ENCODE peak calls at places on chromosomes 16 and 17, in nine cellular contexts. One of them, this sample, is unnamed.
A peak's percentile ranks its signal among the peaks of the same experiment; 100 is the strongest.

GRCh38 chr17:80270836-80271235 is 10.2 kb downstream of the RNF213 start:
- DNase-seq in right atrium auricular region: no peak
- DNase-seq in foreskin fibroblast: no peak
- DNase-seq in fibroblast of the aortic adventitia: peak; percentile 22
- DNase-seq in cardiac fibroblast: peak; percentile 51
- DNase-seq in colonic mucosa: no peak
- DNase-seq in cardiac muscle cell: peak; percentile 46
- DNase-seq in MM.1S: no peak
- DNase-seq in tibial artery: no peak
- DNase-seq in this sample: no peak

GRCh38 chr17:79091373-79091670 is 16.7 kb downstream of the ENGASE start:
- DNase-seq in right atrium auricular region: no peak
- DNase-seq in cardiac fibroblast: no peak
- DNase-seq in colonic mucosa: no peak
- DNase-seq in foreskin fibroblast: no peak
- DNase-seq in MM.1S: no peak
- DNase-seq in tibial artery: no peak
- DNase-seq in fibroblast of the aortic adventitia: no peak
- DNase-seq in cardiac muscle cell: no peak
- DNase-seq in this sample: no peak

GRCh38 chr17:56478836-56479447 is 114.6 kb upstream of the NOG start:
- DNase-seq in fibroblast of the aortic adventitia: peak; percentile 28
- DNase-seq in right atrium auricular region: no peak
- DNase-seq in cardiac fibroblast: peak; percentile 5
- DNase-seq in colonic mucosa: peak; percentile 20
- DNase-seq in cardiac muscle cell: peak; percentile 39
- DNase-seq in tibial artery: no peak
- DNase-seq in MM.1S: peak; percentile 42
- DNase-seq in foreskin fibroblast: peak; percentile 4
- DNase-seq in this sample: peak; percentile 15

GRCh38 chr17:38705523-38705802 is 390 bp downstream of the MLLT6 start:
- DNase-seq in foreskin fibroblast: no peak
- DNase-seq in MM.1S: no peak
- DNase-seq in colonic mucosa: no peak
- DNase-seq in fibroblast of the aortic adventitia: no peak
- DNase-seq in cardiac muscle cell: no peak
- DNase-seq in tibial artery: no peak
- DNase-seq in right atrium auricular region: no peak
- DNase-seq in cardiac fibroblast: no peak
- DNase-seq in this sample: no peak

GRCh38 chr16:629289-630023 is 1.3 kb upstream of the WFIKKN1 start:
- DNase-seq in tibial artery: no peak
- DNase-seq in cardiac muscle cell: peak; percentile 71
- DNase-seq in foreskin fibroblast: no peak
- DNase-seq in fibroblast of the aortic adventitia: no peak
- DNase-seq in right atrium auricular region: no peak
- DNase-seq in MM.1S: no peak
- DNase-seq in cardiac fibroblast: no peak
- DNase-seq in colonic mucosa: peak; percentile 18
- DNase-seq in this sample: no peak

GRCh38 chr17:44759096-44759915 is 518 bp downstream of the ADAM11 start:
- DNase-seq in foreskin fibroblast: no peak
- DNase-seq in cardiac fibroblast: no peak
- DNase-seq in MM.1S: no peak
- DNase-seq in tibial artery: no peak
- DNase-seq in cardiac muscle cell: peak; percentile 48
- DNase-seq in right atrium auricular region: no peak
- DNase-seq in fibroblast of the aortic adventitia: no peak
- DNase-seq in colonic mucosa: no peak
- DNase-seq in this sample: no peak

GRCh38 chr17:71666047-71666446 is 454.8 kb upstream of the SOX9 start:
- DNase-seq in colonic mucosa: no peak
- DNase-seq in tibial artery: no peak
- DNase-seq in fibroblast of the aortic adventitia: no peak
- DNase-seq in cardiac fibroblast: no peak
- DNase-seq in MM.1S: no peak
- DNase-seq in right atrium auricular region: no peak
- DNase-seq in foreskin fibroblast: no peak
- DNase-seq in cardiac muscle cell: no peak
- DNase-seq in this sample: no peak

GRCh38 chr16:528111-529011 is 849 bp downstream of the CAPN15 start:
- DNase-seq in fibroblast of the aortic adventitia: peak; percentile 66
- DNase-seq in colonic mucosa: peak; percentile 85
- DNase-seq in tibial artery: no peak
- DNase-seq in foreskin fibroblast: peak; percentile 77
- DNase-seq in MM.1S: peak; percentile 17
- DNase-seq in cardiac muscle cell: peak; percentile 57
- DNase-seq in right atrium auricular region: peak; percentile 67
- DNase-seq in cardiac fibroblast: peak; percentile 65
- DNase-seq in this sample: peak; percentile 37

GRCh38 chr16:51167170-51167710 is 16.2 kb upstream of the SALL1 start:
- DNase-seq in cardiac fibroblast: no peak
- DNase-seq in right atrium auricular region: no peak
- DNase-seq in MM.1S: no peak
- DNase-seq in fibroblast of the aortic adventitia: no peak
- DNase-seq in tibial artery: no peak
- DNase-seq in cardiac muscle cell: no peak
- DNase-seq in colonic mucosa: no peak
- DNase-seq in foreskin fibroblast: no peak
- DNase-seq in this sample: no peak

GRCh38 chr17:41539979-41540701 is 12.0 kb upstream of the KRT19 start:
- DNase-seq in fibroblast of the aortic adventitia: no peak
- DNase-seq in MM.1S: peak; percentile 17
- DNase-seq in right atrium auricular region: no peak
- DNase-seq in cardiac fibroblast: no peak
- DNase-seq in tibial artery: no peak
- DNase-seq in foreskin fibroblast: no peak
- DNase-seq in colonic mucosa: no peak
- DNase-seq in cardiac muscle cell: no peak
- DNase-seq in this sample: no peak

GRCh38 chr16:68031951-68032350 is 8.9 kb downstream of the DUS2 start:
- DNase-seq in colonic mucosa: peak; percentile 26
- DNase-seq in cardiac fibroblast: no peak
- DNase-seq in fibroblast of the aortic adventitia: no peak
- DNase-seq in foreskin fibroblast: no peak
- DNase-seq in tibial artery: no peak
- DNase-seq in cardiac muscle cell: no peak
- DNase-seq in right atrium auricular region: no peak
- DNase-seq in MM.1S: no peak
- DNase-seq in this sample: no peak

GRCh38 chr17:79776378-79777165 is 1.4 kb upstream of the CBX2 start:
- DNase-seq in cardiac fibroblast: no peak
- DNase-seq in foreskin fibroblast: no peak
- DNase-seq in tibial artery: no peak
- DNase-seq in cardiac muscle cell: no peak
- DNase-seq in MM.1S: no peak
- DNase-seq in right atrium auricular region: no peak
- DNase-seq in fibroblast of the aortic adventitia: no peak
- DNase-seq in colonic mucosa: no peak
- DNase-seq in this sample: no peak

GRCh38 chr16:54654429-54654828 is 276.2 kb upstream of the IRX5 start:
- DNase-seq in foreskin fibroblast: no peak
- DNase-seq in cardiac fibroblast: no peak
- DNase-seq in MM.1S: no peak
- DNase-seq in right atrium auricular region: no peak
- DNase-seq in fibroblast of the aortic adventitia: no peak
- DNase-seq in cardiac muscle cell: peak; percentile 75
- DNase-seq in tibial artery: no peak
- DNase-seq in colonic mucosa: no peak
- DNase-seq in this sample: no peak

GRCh38 chr16:84726670-84727467 is 27.1 kb downstream of the USP10 start:
- DNase-seq in colonic mucosa: peak; percentile 69
- DNase-seq in cardiac muscle cell: no peak
- DNase-seq in tibial artery: no peak
- DNase-seq in right atrium auricular region: no peak
- DNase-seq in fibroblast of the aortic adventitia: no peak
- DNase-seq in cardiac fibroblast: no peak
- DNase-seq in foreskin fibroblast: no peak
- DNase-seq in MM.1S: no peak
- DNase-seq in this sample: no peak

GRCh38 chr16:8998114-8998513 is 34.4 kb upstream of the USP7 start:
- DNase-seq in cardiac fibroblast: peak; percentile 35
- DNase-seq in foreskin fibroblast: peak; percentile 48
- DNase-seq in cardiac muscle cell: no peak
- DNase-seq in tibial artery: no peak
- DNase-seq in MM.1S: no peak
- DNase-seq in fibroblast of the aortic adventitia: peak; percentile 56
- DNase-seq in colonic mucosa: no peak
- DNase-seq in right atrium auricular region: no peak
- DNase-seq in this sample: peak; percentile 16

GRCh38 chr17:8649157-8650118 is 18.9 kb upstream of the MYH10 start:
- DNase-seq in foreskin fibroblast: peak; percentile 78
- DNase-seq in colonic mucosa: no peak
- DNase-seq in cardiac muscle cell: no peak
- DNase-seq in fibroblast of the aortic adventitia: peak; percentile 100
- DNase-seq in MM.1S: no peak
- DNase-seq in tibial artery: peak; percentile 90
- DNase-seq in cardiac fibroblast: peak; percentile 97
- DNase-seq in right atrium auricular region: peak; percentile 89
- DNase-seq in this sample: peak; percentile 61

GRCh38 chr17:37060094-37060493 is 111.3 kb downstream of the AATF start:
- DNase-seq in right atrium auricular region: no peak
- DNase-seq in MM.1S: no peak
- DNase-seq in foreskin fibroblast: no peak
- DNase-seq in cardiac muscle cell: no peak
- DNase-seq in colonic mucosa: no peak
- DNase-seq in fibroblast of the aortic adventitia: no peak
- DNase-seq in tibial artery: no peak
- DNase-seq in cardiac fibroblast: no peak
- DNase-seq in this sample: no peak

GRCh38 chr17:80479246-80479566 is 2.8 kb upstream of the NPTX1 start:
- DNase-seq in cardiac muscle cell: no peak
- DNase-seq in fibroblast of the aortic adventitia: no peak
- DNase-seq in tibial artery: no peak
- DNase-seq in cardiac fibroblast: no peak
- DNase-seq in right atrium auricular region: no peak
- DNase-seq in colonic mucosa: no peak
- DNase-seq in MM.1S: no peak
- DNase-seq in foreskin fibroblast: no peak
- DNase-seq in this sample: no peak

GRCh38 chr16:81707411-81708321 is 71.4 kb upstream of the PLCG2 start:
- DNase-seq in tibial artery: no peak
- DNase-seq in right atrium auricular region: no peak
- DNase-seq in foreskin fibroblast: peak; percentile 70
- DNase-seq in cardiac fibroblast: peak; percentile 46
- DNase-seq in cardiac muscle cell: no peak
- DNase-seq in MM.1S: no peak
- DNase-seq in colonic mucosa: peak; percentile 93
- DNase-seq in fibroblast of the aortic adventitia: peak; percentile 54
- DNase-seq in this sample: peak; percentile 71

GRCh38 chr16:87829988-87830672 is 39.2 kb downstream of the SLC7A5 start:
- DNase-seq in MM.1S: no peak
- DNase-seq in cardiac muscle cell: no peak
- DNase-seq in colonic mucosa: no peak
- DNase-seq in right atrium auricular region: no peak
- DNase-seq in fibroblast of the aortic adventitia: no peak
- DNase-seq in tibial artery: no peak
- DNase-seq in foreskin fibroblast: no peak
- DNase-seq in cardiac fibroblast: no peak
- DNase-seq in this sample: no peak
- TF ChIP-seq CTCF in MM.1S: no peak
- TF ChIP-seq CTCF in cardiac muscle cell: no peak
- TF ChIP-seq CTCF in colonic mucosa: no peak
- TF ChIP-seq CTCF in right atrium auricular region: no peak
- TF ChIP-seq CTCF in fibroblast of the aortic adventitia: no peak
- TF ChIP-seq CTCF in tibial artery: no peak
- TF ChIP-seq CTCF in foreskin fibroblast: no peak
- TF ChIP-seq CTCF in cardiac fibroblast: no peak
- TF ChIP-seq CTCF in this sample: no peak

GRCh38 chr17:20896153-20896649 is 146.6 kb downstream of the USP22 start:
- DNase-seq in cardiac muscle cell: no peak
- DNase-seq in fibroblast of the aortic adventitia: peak; percentile 23
- DNase-seq in colonic mucosa: peak; percentile 19
- DNase-seq in MM.1S: no peak
- DNase-seq in cardiac fibroblast: no peak
- DNase-seq in tibial artery: no peak
- DNase-seq in right atrium auricular region: no peak
- DNase-seq in foreskin fibroblast: no peak
- DNase-seq in this sample: peak; percentile 4
- TF ChIP-seq CTCF in cardiac muscle cell: peak; percentile 8
- TF ChIP-seq CTCF in fibroblast of the aortic adventitia: peak; percentile 13
- TF ChIP-seq CTCF in colonic mucosa: no peak
- TF ChIP-seq CTCF in MM.1S: no peak
- TF ChIP-seq CTCF in cardiac fibroblast: no peak
- TF ChIP-seq CTCF in tibial artery: no peak
- TF ChIP-seq CTCF in right atrium auricular region: no peak
- TF ChIP-seq CTCF in foreskin fibroblast: no peak
- TF ChIP-seq CTCF in this sample: peak; percentile 7

DNA sequence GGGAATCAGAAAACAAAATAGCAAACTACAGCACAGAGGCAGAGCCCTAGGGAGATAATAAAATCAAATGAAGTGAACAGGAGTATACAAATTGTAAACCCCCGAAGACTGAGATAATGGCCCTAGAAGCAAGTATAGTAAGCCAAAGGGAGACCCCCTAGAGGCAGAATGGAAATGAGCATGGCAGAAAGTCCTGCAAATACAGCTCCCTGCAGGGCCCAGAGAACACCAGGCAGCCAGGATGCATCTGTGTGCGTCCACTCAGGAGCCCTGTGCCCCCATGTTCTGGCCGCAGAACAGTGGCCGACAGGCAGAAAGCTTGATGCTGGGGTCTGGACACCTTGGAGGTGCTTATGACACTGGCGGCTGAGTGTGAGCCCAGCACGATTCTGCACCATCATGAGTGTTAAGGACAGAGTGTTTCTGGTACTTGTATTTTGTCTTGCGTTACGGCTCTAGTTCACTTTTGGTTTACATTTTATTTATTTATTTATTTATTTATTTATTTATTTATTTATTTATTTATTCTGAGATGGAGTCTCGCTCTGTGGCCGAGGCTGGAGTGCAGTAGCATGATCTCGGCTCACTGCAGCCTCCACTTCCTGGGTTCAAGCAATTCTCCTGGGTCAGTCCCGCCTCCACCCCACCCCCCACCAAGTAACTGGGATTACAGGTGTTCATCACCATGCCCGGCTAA is 48.7 kb downstream of the RGS9 start:
- DNase-seq in tibial artery: no peak
- DNase-seq in MM.1S: no peak
- DNase-seq in cardiac fibroblast: no peak
- DNase-seq in foreskin fibroblast: no peak
- DNase-seq in colonic mucosa: no peak
- DNase-seq in fibroblast of the aortic adventitia: no peak
- DNase-seq in cardiac muscle cell: no peak
- DNase-seq in right atrium auricular region: no peak
- DNase-seq in this sample: no peak
- TF ChIP-seq CTCF in tibial artery: no peak
- TF ChIP-seq CTCF in MM.1S: no peak
- TF ChIP-seq CTCF in cardiac fibroblast: no peak
- TF ChIP-seq CTCF in foreskin fibroblast: no peak
- TF ChIP-seq CTCF in colonic mucosa: no peak
- TF ChIP-seq CTCF in fibroblast of the aortic adventitia: no peak
- TF ChIP-seq CTCF in cardiac muscle cell: no peak
- TF ChIP-seq CTCF in right atrium auricular region: no peak
- TF ChIP-seq CTCF in this sample: no peak

DNA sequence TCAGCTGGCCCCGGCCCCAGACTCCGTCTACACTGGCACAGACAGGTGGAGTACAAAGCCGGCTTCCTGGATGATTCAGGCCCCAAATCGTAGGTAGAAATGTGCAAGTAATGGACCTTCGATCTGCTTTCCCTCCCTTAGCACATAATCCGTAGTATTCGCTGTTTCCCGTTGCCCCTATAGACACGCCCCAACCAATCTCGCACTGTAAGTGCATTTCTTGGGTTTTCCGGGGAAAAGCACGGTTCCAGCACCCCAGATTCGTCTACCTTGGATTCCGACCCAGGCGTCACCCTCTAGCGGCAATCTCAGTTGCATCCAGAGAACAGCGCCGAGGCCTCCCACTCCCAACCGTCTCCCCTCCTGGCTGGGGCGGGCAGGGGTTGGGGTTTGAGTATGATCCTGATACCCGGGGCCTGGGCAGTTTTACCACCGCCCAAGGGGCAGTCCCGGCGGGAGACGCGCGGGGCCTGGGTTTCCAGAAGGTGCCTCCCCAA is 12.1 kb upstream of the FOXF1 start:
- DNase-seq in tibial artery: no peak
- DNase-seq in fibroblast of the aortic adventitia: no peak
- DNase-seq in colonic mucosa: no peak
- DNase-seq in foreskin fibroblast: no peak
- DNase-seq in cardiac muscle cell: no peak
- DNase-seq in cardiac fibroblast: no peak
- DNase-seq in MM.1S: no peak
- DNase-seq in right atrium auricular region: no peak
- DNase-seq in this sample: no peak
- TF ChIP-seq CTCF in tibial artery: no peak
- TF ChIP-seq CTCF in fibroblast of the aortic adventitia: peak; percentile 10
- TF ChIP-seq CTCF in colonic mucosa: no peak
- TF ChIP-seq CTCF in foreskin fibroblast: peak; percentile 2
- TF ChIP-seq CTCF in cardiac muscle cell: peak; percentile 6
- TF ChIP-seq CTCF in cardiac fibroblast: no peak
- TF ChIP-seq CTCF in MM.1S: no peak
- TF ChIP-seq CTCF in right atrium auricular region: no peak
- TF ChIP-seq CTCF in this sample: peak; percentile 2

This sample was measured in astrocyte of the spinal cord.